ENCODE peak calls at places on chromosomes 6 and 20, in nine cellular contexts. E is fibroblast of pulmonary artery, U is fibroblast of lung, S is esophagus squamous epithelium, N is foreskin fibroblast, F is cardiac fibroblast, I is AG09309, Y is fibroblast of mammary gland, J is astrocyte of the cerebellum. M is an unnamed sample.

GRCh38 chr20:53660947-53661381 is 67.3 kb upstream of the ZNF217 start:
- DNase-seq in N (peak), S (no peak), I (no peak), F (peak), Y (peak), U (no peak), E (no peak), J (no peak), M (no peak)

GRCh38 chr6:100099189-100100074 is 105.4 kb upstream of the MCHR2 start:
- DNase-seq in Y (peak), I (no peak), J (no peak), N (peak), F (peak), E (peak), S (no peak), U (peak), M (no peak)

GRCh38 chr6:106186714-106187113 is 100.6 kb downstream of the PRDM1 start:
- DNase-seq in J (no peak), U (no peak), Y (no peak), F (no peak), E (no peak), I (no peak), N (no peak), S (no peak), M (no peak)

GRCh38 chr20:5001174-5002076 is at the start of gene SLC23A2:
- DNase-seq in J (no peak), N (peak), U (peak), S (no peak), E (no peak), F (peak), I (no peak), Y (no peak), M (peak)

GRCh38 chr20:54475334-54476287 is at the start of gene DOK5:
- DNase-seq in Y (peak), E (peak), N (peak), F (peak), S (no peak), I (no peak), J (peak), U (peak), M (peak)

GRCh38 chr20:17465236-17465635 is 65.9 kb downstream of the BFSP1 start:
- DNase-seq in J (no peak), E (no peak), N (no peak), U (no peak), S (no peak), I (no peak), F (no peak), Y (no peak), M (no peak)

GRCh38 chr6:113982055-113982550 is 11.2 kb upstream of the HDAC2 start:
- DNase-seq in U (no peak), I (no peak), Y (no peak), N (no peak), S (no peak), J (no peak), F (no peak), E (no peak), M (no peak)

GRCh38 chr20:47785900-47786762 is 850 bp upstream of the SULF2 start:
- DNase-seq in U (peak), E (peak), S (no peak), J (peak), Y (peak), F (peak), I (peak), N (peak), M (peak)

GRCh38 chr6:143549630-143550268 is 38.2 kb upstream of the FUCA2 start:
- DNase-seq in U (no peak), F (no peak), E (no peak), N (no peak), Y (no peak), J (no peak), I (no peak), S (no peak), M (no peak)

GRCh38 chr20:36298795-36299339 is 7.3 kb upstream of the DLGAP4 start:
- DNase-seq in F (no peak), J (no peak), S (no peak), I (no peak), E (no peak), N (no peak), U (no peak), Y (no peak), M (no peak)

GRCh38 chr20:10002871-10003270 is 31.9 kb upstream of the ANKEF1 start:
- DNase-seq in S (no peak), U (no peak), E (no peak), J (no peak), F (no peak), Y (no peak), I (no peak), N (no peak), M (no peak)

GRCh38 chr6:161482517-161482903 is 208.6 kb upstream of the AGPAT4 start:
- DNase-seq in I (no peak), F (peak), E (no peak), S (no peak), J (peak), Y (peak), U (no peak), N (peak), M (no peak)

GRCh38 chr20:25055711-25056492 is 2.0 kb downstream of the ACSS1 start:
- DNase-seq in I (no peak), S (no peak), J (no peak), E (no peak), F (no peak), N (peak), Y (peak), U (peak), M (no peak)

GRCh38 chr20:48638546-48638945 is 189.3 kb downstream of the PREX1 start:
- DNase-seq in J (peak), U (peak), F (peak), N (peak), Y (peak), I (no peak), E (peak), S (no peak), M (no peak)

GRCh38 chr6:37319856-37320255 is 33.9 kb upstream of the RNF8 start:
- DNase-seq in F (no peak), N (no peak), U (peak), E (no peak), I (no peak), Y (no peak), S (no peak), J (no peak), M (no peak)

GRCh38 chr6:75070244-75070643 is 135.6 kb downstream of the COL12A1 start:
- DNase-seq in E (no peak), I (no peak), Y (no peak), N (no peak), F (no peak), J (no peak), U (no peak), S (no peak), M (no peak)

GRCh38 chr6:75077694-75078093 is 128.2 kb downstream of the COL12A1 start:
- DNase-seq in F (peak), N (no peak), U (no peak), I (no peak), E (peak), Y (no peak), S (no peak), J (no peak), M (no peak)

GRCh38 chr6:75081920-75082319 is 123.9 kb downstream of the COL12A1 start:
- DNase-seq in F (no peak), S (no peak), Y (peak), J (no peak), N (peak), E (no peak), U (no peak), I (no peak), M (no peak)

GRCh38 chr6:75081047-75081446 is 124.8 kb downstream of the COL12A1 start:
- DNase-seq in S (no peak), U (no peak), J (no peak), E (no peak), N (no peak), Y (no peak), F (no peak), I (no peak), M (no peak)

DNA sequence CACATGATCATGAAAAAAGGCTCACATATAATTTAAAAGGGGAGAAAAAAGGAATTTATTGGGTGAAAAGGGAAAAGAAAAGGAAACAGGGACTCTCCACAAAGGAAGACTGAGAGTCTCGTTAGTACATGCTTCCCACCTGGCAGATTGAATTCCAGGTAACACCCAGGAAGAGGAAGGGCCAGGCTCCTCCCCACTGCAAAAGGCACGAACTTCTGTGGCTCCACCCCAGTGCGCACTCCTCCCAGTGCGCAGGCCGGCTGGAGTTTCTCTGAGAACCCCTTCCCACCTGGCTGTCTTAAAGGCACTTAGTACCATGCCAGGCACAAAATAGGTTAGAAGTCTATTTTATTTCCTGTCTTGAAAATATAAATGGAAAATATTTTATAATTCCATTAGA is 129.8 kb downstream of the COL12A1 start:
- DNase-seq in I (no peak), N (no peak), U (no peak), F (no peak), J (no peak), E (no peak), S (no peak), Y (no peak), M (no peak)
- H3K4me3 ChIP-seq in I (no peak), N (no peak), U (no peak), F (no peak), J (no peak), E (no peak), S (no peak), Y (no peak), M (no peak)

GRCh38 chr6:36149436-36149835 is 19.1 kb downstream of the MAPK13 start:
- DNase-seq in N (no peak), U (no peak), J (no peak), Y (peak), I (no peak), F (no peak), E (no peak), S (no peak), M (no peak)

GRCh38 chr6:36141091-36141490 is 10.8 kb downstream of the MAPK13 start:
- DNase-seq in S (no peak), N (no peak), J (no peak), E (no peak), U (no peak), I (no peak), Y (no peak), F (no peak), M (no peak)

GRCh38 chr6:36147294-36147693 is 17.0 kb downstream of the MAPK13 start:
- DNase-seq in N (no peak), U (no peak), S (no peak), J (no peak), F (no peak), Y (no peak), E (no peak), I (no peak), M (no peak)

GRCh38 chr6:36141961-36142360 is 11.6 kb downstream of the MAPK13 start:
- DNase-seq in E (no peak), J (no peak), S (no peak), F (no peak), U (no peak), N (no peak), Y (no peak), I (no peak), M (no peak)

DNA sequence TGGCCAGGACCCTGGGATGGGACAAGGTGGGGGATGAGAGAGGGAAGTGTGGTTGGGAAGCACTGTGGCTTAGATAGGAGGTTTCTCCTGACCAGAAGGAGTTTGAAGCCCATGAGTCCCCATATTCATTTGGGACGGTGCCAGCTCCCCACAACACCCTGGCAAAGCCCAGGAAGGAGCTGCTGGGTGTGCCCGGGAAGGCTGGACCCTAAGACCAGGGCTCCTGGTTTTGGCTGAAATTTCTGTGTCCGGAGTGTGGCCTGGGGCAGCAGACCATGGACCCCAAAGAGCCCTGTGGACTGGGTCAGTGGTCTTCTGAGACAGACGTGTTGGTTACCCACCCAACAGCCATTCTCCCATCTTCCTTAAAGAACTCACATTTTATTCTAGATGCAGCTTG is 15.2 kb downstream of the MAPK13 start:
- DNase-seq in J (no peak), Y (no peak), E (no peak), F (no peak), U (no peak), N (no peak), S (no peak), I (no peak), M (no peak)
- TF ChIP-seq CTCF in J (no peak), Y (no peak), E (no peak), F (no peak), U (no peak), N (no peak), S (no peak), I (no peak), M (no peak)

GRCh38 chr6:129628101-129628815 is 81.7 kb downstream of the ARHGAP18 start:
- DNase-seq in E (no peak), I (no peak), N (no peak), F (no peak), J (no peak), S (no peak), Y (no peak), U (no peak), M (no peak)
- H3K4me3 ChIP-seq in E (no peak), I (no peak), N (no peak), F (no peak), J (no peak), S (no peak), Y (no peak), U (no peak), M (no peak)

GRCh38 chr6:61755739-61756138 is 530.3 kb downstream of the KHDRBS2 start:
- DNase-seq in S (no peak), J (no peak), I (no peak), U (no peak), Y (no peak), F (no peak), E (no peak), N (no peak), M (no peak)
- TF ChIP-seq CTCF in S (no peak), J (no peak), I (no peak), U (no peak), Y (no peak), F (no peak), E (no peak), N (no peak), M (no peak)

DNA sequence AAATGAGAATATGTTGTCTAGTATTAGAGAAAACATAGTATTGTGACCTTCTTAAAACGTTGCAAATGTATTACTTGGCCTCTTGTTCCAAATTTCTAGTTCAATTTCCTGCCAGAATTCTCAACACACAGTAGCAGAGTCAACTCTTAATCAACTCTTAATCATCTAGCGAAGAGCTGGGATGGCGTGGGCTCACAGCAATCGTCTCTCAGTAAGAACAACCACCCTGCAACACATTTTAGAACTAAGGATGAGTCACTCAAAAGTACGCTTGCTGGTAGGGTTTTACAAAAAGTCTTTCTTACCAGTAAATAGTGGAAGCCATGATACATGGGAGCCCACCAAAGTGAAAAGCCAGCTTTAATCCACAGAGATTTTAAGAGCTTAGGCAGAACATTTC is 24.6 kb downstream of the GPR6 start:
- DNase-seq in N (no peak), E (no peak), S (no peak), U (no peak), Y (peak), I (no peak), F (no peak), J (no peak), M (no peak)
- H3K4me3 ChIP-seq in N (no peak), E (no peak), S (no peak), U (no peak), Y (no peak), I (no peak), F (no peak), J (no peak), M (no peak)

GRCh38 chr6:14384175-14384949 is 266.8 kb downstream of the CD83 start:
- DNase-seq in J (no peak), E (no peak), N (no peak), S (no peak), F (no peak), U (no peak), I (no peak), Y (no peak), M (no peak)

GRCh38 chr6:14383393-14384174 is 266.0 kb downstream of the CD83 start:
- DNase-seq in E (no peak), I (no peak), J (no peak), N (no peak), F (no peak), S (no peak), Y (no peak), U (no peak), M (no peak)

GRCh38 chr6:14381225-14381887 is 263.8 kb downstream of the CD83 start:
- DNase-seq in Y (no peak), F (no peak), U (no peak), N (no peak), J (no peak), S (no peak), E (no peak), I (no peak), M (no peak)

GRCh38 chr6:14380421-14380820 is 262.8 kb downstream of the CD83 start:
- DNase-seq in N (no peak), J (no peak), U (peak), S (no peak), E (no peak), Y (no peak), I (no peak), F (no peak), M (no peak)

DNA sequence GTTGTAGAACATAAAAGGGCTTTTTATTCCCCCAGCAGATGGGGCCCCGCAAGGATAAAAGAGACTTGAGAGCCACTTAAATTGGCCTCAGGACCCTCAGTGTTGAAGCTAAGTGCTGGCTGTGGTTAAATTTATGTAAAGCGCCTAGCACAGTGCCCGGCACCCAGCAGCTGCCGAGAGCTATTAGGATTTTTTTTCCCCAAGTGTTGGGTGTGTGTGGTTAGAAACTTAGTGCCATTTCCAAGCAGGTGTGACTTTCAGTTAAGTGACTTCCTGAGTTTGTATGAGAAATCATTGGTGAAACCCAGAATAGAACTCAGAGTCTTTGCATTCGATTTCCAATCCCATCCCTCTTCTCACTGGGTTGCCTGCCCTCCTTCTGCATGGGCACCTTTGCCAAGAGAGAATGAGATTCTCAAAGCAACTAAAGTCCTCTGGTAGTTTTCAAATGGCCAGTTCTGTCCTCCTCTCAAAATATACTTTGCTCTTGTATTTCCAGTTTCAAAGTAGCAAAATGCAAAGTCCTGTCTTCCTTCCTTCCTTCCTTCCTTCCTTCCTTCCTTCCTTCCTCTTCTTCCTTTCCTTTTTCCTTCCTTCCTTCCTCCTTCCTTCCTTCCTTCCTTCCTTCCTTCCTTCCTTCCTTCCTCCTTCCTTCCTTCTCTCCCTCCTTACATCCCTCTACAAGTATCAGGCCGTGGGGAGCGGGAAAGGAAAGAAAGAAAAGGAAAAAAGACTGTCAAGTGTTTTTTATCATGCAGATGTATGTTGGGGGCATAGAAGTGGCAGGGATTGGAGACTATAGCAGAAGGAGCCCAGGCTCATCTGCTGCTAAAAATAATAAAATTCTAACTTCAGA is 265.0 kb downstream of the CD83 start:
- DNase-seq in N (no peak), E (no peak), I (no peak), U (no peak), J (no peak), Y (no peak), F (no peak), S (no peak), M (no peak)
- TF ChIP-seq CTCF in N (no peak), E (no peak), I (no peak), U (no peak), J (no peak), Y (no peak), F (no peak), S (no peak), M (no peak)

DNA sequence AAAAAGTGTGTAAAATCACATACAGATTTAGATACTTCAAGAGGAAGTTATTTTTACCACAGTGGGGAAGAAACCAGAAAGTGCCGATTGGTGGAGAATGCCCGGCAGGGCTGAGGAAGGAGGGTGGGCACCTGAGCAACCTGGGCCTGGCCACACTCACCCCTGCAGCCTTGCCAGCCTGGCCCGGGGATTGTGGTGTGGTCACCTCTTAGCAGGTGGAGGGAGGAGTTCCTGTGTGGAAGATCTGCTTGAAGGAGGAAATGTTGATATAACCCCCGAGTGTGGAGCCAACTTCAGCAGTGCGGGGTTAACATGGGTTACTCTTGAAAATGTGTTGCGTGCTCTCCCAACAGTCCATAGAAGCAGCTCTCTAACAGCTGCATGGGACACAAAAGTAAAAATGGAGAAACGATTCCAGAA is 14.7 kb downstream of the UST start:
- DNase-seq in U (no peak), J (no peak), F (peak), Y (peak), E (peak), S (no peak), I (no peak), N (peak), M (no peak)
- H3K4me3 ChIP-seq in U (peak), J (no peak), F (peak), Y (no peak), E (peak), S (no peak), I (peak), N (peak), M (no peak)

DNA sequence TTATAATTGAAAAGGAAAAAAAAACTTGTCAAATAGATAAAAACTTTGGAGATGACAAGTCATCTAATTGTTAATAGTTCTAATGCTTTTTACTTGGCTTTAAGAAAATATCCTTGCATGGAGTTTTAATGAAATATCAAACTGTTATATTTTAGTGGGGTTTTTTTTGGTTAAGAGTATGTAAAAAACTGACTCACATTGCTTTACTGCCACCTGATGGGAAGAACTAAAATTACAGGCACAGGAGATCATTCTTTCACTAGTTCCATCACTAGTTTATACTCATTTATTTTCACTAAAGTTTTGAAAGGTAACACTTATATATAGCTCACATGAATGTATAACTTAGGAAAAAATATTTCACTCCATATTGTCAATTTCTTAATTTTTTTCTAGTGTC is 309.1 kb downstream of the LMBRD1 start:
- DNase-seq in J (no peak), Y (no peak), S (no peak), N (no peak), F (no peak), U (no peak), E (no peak), I (no peak), M (no peak)
- TF ChIP-seq CTCF in J (no peak), Y (peak), S (no peak), N (no peak), F (peak), U (no peak), E (peak), I (no peak), M (no peak)

M was measured in pancreas.